ENCODE peak calls at places on chromosome 15, in five cellular contexts. Q is neuronal stem cell; E is CD4-positive, alpha-beta memory T cell; N is tibial artery; P is fibroblast of the aortic adventitia. V is an unnamed sample.

GRCh38 chr15:87537295-87537694 is 719.2 kb downstream of the NTRK3 start:
- DNase-seq in Q (no peak), E (no peak), P (no peak), N (no peak), V (no peak)

GRCh38 chr15:89196994-89197393 is 24.4 kb downstream of the RLBP1 start:
- DNase-seq in E (no peak), N (no peak), P (no peak), Q (no peak), V (no peak)

GRCh38 chr15:25368855-25369254 is 70.0 kb downstream of the UBE3A start:
- DNase-seq in N (no peak), E (no peak), Q (no peak), P (no peak), V (no peak)

GRCh38 chr15:45402955-45403892 is 24.9 kb upstream of the GATM start:
- DNase-seq in P (peak), E (peak), N (no peak), Q (peak), V (no peak)

GRCh38 chr15:50977157-50977556 is 68.7 kb downstream of the AP4E1 start:
- DNase-seq in N (no peak), P (peak), Q (no peak), E (no peak), V (no peak)

GRCh38 chr15:56913241-56913640 is 5.2 kb upstream of the TCF12 start:
- DNase-seq in P (peak), Q (no peak), N (no peak), E (no peak), V (no peak)

GRCh38 chr15:51619331-51620033 is 3.1 kb downstream of the DMXL2 start:
- DNase-seq in E (no peak), N (no peak), P (no peak), Q (no peak), V (no peak)

GRCh38 chr15:74817370-74817737 is 4.7 kb downstream of the LMAN1L start:
- DNase-seq in Q (no peak), E (no peak), P (no peak), N (no peak), V (no peak)

GRCh38 chr15:51759557-51760070 is 8.2 kb downstream of the TMOD2 start:
- DNase-seq in Q (no peak), E (no peak), P (peak), N (peak), V (no peak)

GRCh38 chr15:91611924-91612323 is 241.6 kb upstream of the SLCO3A1 start:
- DNase-seq in P (no peak), N (no peak), Q (no peak), E (no peak), V (no peak)

GRCh38 chr15:55344206-55344605 is 25.2 kb downstream of the PIGB start:
- DNase-seq in N (no peak), E (no peak), P (no peak), Q (peak), V (no peak)

GRCh38 chr15:57401546-57401945 is 25.2 kb downstream of the CGNL1 start:
- DNase-seq in P (peak), E (no peak), Q (no peak), N (no peak), V (no peak)

GRCh38 chr15:85649372-85649771 is 145.4 kb downstream of the KLHL25 start:
- DNase-seq in N (no peak), P (peak), E (no peak), Q (no peak), V (no peak)

GRCh38 chr15:68204776-68205557 is at the start of gene CALML4:
- DNase-seq in E (no peak), Q (no peak), N (peak), P (peak), V (no peak)

GRCh38 chr15:74242296-74242929 is 6.3 kb downstream of the CCDC33 start:
- DNase-seq in N (no peak), E (no peak), P (peak), Q (no peak), V (no peak)

GRCh38 chr15:29074045-29074444 is 188.3 kb downstream of the APBA2 start:
- DNase-seq in Q (no peak), E (no peak), N (no peak), P (no peak), V (no peak)

GRCh38 chr15:100704281-100705055 is 102.1 kb downstream of the ASB7 start:
- DNase-seq in P (peak), N (no peak), Q (no peak), E (no peak), V (no peak)

GRCh38 chr15:31365032-31365654 is 38.5 kb downstream of the KLF13 start:
- DNase-seq in E (no peak), N (no peak), P (no peak), Q (no peak), V (no peak)
- H3K4me3 ChIP-seq in E (peak), N (peak), P (no peak), Q (no peak), V (peak)

GRCh38 chr15:99131441-99132023 is 26.7 kb downstream of the SYNM start:
- DNase-seq in Q (no peak), E (no peak), P (no peak), N (no peak), V (no peak)

GRCh38 chr15:99132122-99132521 is 27.2 kb downstream of the SYNM start:
- DNase-seq in E (no peak), N (no peak), Q (no peak), P (no peak), V (no peak)

GRCh38 chr15:99130765-99131440 is 26.0 kb downstream of the SYNM start:
- DNase-seq in Q (no peak), P (no peak), E (no peak), N (no peak), V (no peak)

GRCh38 chr15:99129644-99130043 is 24.8 kb downstream of the SYNM start:
- DNase-seq in Q (no peak), N (no peak), P (no peak), E (no peak), V (no peak)

GRCh38 chr15:99130314-99130713 is 25.4 kb downstream of the SYNM start:
- DNase-seq in Q (no peak), P (no peak), E (no peak), N (no peak), V (no peak)
- H3K4me3 ChIP-seq in Q (no peak), P (no peak), E (no peak), N (no peak), V (no peak)

DNA sequence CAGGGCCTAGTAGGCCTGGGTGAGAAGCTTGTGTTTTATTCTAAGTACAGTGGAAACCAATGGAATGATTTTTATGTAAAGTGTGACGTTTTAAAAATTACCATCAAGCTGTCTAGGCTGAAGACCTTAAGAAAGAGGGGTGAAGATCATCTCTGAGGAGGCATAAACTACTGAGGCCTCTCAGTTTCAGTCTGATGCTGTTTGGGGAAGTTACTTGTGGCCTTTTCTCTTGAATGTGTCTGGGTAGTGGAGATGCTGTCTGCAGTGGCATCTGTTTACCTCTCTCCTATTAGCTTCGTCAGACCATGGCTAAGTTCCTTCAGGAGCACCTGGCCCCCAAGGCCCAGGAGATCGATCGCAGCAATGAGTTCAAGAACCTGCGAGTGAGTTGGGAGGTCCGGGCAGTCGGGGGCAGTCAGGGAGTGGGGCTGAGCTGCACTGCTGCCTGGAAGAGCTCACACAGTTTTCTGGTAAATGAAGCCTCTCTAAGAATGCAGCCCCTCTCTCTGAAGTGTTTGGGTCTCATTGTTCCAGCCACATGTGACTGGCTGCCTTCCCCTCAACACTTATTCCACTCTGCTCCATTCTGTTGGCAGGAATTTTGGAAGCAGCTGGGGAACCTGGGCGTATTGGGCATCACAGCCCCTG is 1.9 kb downstream of the IVD start:
- DNase-seq in N (no peak), P (no peak), Q (no peak), E (no peak), V (peak)
- H3K4me3 ChIP-seq in N (no peak), P (peak), Q (no peak), E (no peak), V (no peak)

DNA sequence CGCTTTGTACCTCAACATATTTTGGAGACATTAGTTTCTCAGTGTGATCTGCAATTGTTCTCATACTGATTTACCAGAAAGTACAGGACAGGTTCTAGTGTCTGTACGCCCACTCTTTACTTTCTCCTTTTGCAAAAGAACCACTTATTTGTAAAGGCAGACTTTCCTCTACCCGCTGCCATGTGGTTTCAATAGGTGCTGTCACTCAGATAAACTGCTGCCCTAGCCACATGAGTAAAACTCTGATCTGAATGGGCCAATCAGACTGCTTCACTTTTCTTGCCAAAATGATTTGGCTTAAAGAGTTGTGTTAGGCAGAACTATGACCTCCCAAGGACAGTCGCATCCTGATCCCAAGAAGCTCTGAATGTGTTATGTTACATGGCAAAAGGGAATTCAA is 984.6 kb upstream of the NR2F2 start:
- DNase-seq in Q (no peak), P (no peak), N (no peak), E (no peak), V (no peak)
- H3K4me3 ChIP-seq in Q (no peak), P (no peak), N (no peak), E (no peak), V (no peak)

GRCh38 chr15:58865420-58865880 is 68.0 kb downstream of the SLTM start:
- DNase-seq in N (no peak), P (peak), Q (no peak), E (no peak), V (no peak)
- H3K4me3 ChIP-seq in N (peak), P (peak), Q (no peak), E (no peak), V (no peak)